ENCODE peak calls at places on chromosomes 3 and 15, in six cellular contexts. One of them, this sample, is unnamed.

GRCh38 chr3:115420086-115420485 is 203.2 kb upstream of the GAP43 start:
- DNase-seq in IMR-90: no peak
- DNase-seq in H1: no peak
- DNase-seq in H9: no peak
- DNase-seq in trophoblast cell: no peak
- DNase-seq in mesenchymal stem cell: no peak
- DNase-seq in this sample: no peak

GRCh38 chr3:187669675-187670504 is at the start of gene SST:
- DNase-seq in IMR-90: peak
- DNase-seq in H1: no peak
- DNase-seq in H9: peak
- DNase-seq in trophoblast cell: peak
- DNase-seq in mesenchymal stem cell: peak
- DNase-seq in this sample: peak

GRCh38 chr3:185215873-185216586 is 37.8 kb downstream of the EHHADH start:
- DNase-seq in IMR-90: peak
- DNase-seq in H1: no peak
- DNase-seq in H9: no peak
- DNase-seq in trophoblast cell: no peak
- DNase-seq in mesenchymal stem cell: peak
- DNase-seq in this sample: no peak

GRCh38 chr3:100637197-100637631 is 27.8 kb downstream of the ADGRG7 start:
- DNase-seq in IMR-90: peak
- DNase-seq in H1: no peak
- DNase-seq in H9: no peak
- DNase-seq in trophoblast cell: no peak
- DNase-seq in mesenchymal stem cell: peak
- DNase-seq in this sample: no peak

GRCh38 chr15:65105038-65105437 is 10.0 kb downstream of the UBAP1L start:
- DNase-seq in IMR-90: no peak
- DNase-seq in H1: no peak
- DNase-seq in H9: no peak
- DNase-seq in trophoblast cell: no peak
- DNase-seq in mesenchymal stem cell: no peak
- DNase-seq in this sample: no peak

GRCh38 chr15:58438956-58439355 is 7.2 kb downstream of the LIPC start:
- DNase-seq in IMR-90: peak
- DNase-seq in H1: no peak
- DNase-seq in H9: peak
- DNase-seq in trophoblast cell: peak
- DNase-seq in mesenchymal stem cell: peak
- DNase-seq in this sample: peak

GRCh38 chr3:104825116-104825515 is 541.6 kb upstream of the ALCAM start:
- DNase-seq in IMR-90: peak
- DNase-seq in H1: peak
- DNase-seq in H9: peak
- DNase-seq in trophoblast cell: no peak
- DNase-seq in mesenchymal stem cell: no peak
- DNase-seq in this sample: peak

GRCh38 chr3:102233881-102234280 is 200.9 kb upstream of the ZPLD1 start:
- DNase-seq in IMR-90: no peak
- DNase-seq in H1: no peak
- DNase-seq in H9: no peak
- DNase-seq in trophoblast cell: no peak
- DNase-seq in mesenchymal stem cell: no peak
- DNase-seq in this sample: no peak

GRCh38 chr3:157865449-157865862 is 240.8 kb downstream of the SHOX2 start:
- DNase-seq in IMR-90: no peak
- DNase-seq in H1: peak
- DNase-seq in H9: peak
- DNase-seq in trophoblast cell: peak
- DNase-seq in mesenchymal stem cell: no peak
- DNase-seq in this sample: peak

GRCh38 chr15:77185242-77185785 is 114.4 kb upstream of the TSPAN3 start:
- DNase-seq in IMR-90: no peak
- DNase-seq in H1: no peak
- DNase-seq in H9: no peak
- DNase-seq in trophoblast cell: no peak
- DNase-seq in mesenchymal stem cell: peak
- DNase-seq in this sample: no peak

GRCh38 chr3:78139166-78139565 is 1099.3 kb downstream of the ROBO2 start:
- DNase-seq in IMR-90: peak
- DNase-seq in H1: no peak
- DNase-seq in H9: no peak
- DNase-seq in trophoblast cell: no peak
- DNase-seq in mesenchymal stem cell: peak
- DNase-seq in this sample: no peak

GRCh38 chr3:146100180-146100579 is 60.8 kb downstream of the PLOD2 start:
- DNase-seq in IMR-90: no peak
- DNase-seq in H1: no peak
- DNase-seq in H9: no peak
- DNase-seq in trophoblast cell: no peak
- DNase-seq in mesenchymal stem cell: no peak
- DNase-seq in this sample: no peak

GRCh38 chr3:12869025-12869695 is 27.8 kb upstream of the RPL32 start:
- DNase-seq in IMR-90: no peak
- DNase-seq in H1: no peak
- DNase-seq in H9: peak
- DNase-seq in trophoblast cell: no peak
- DNase-seq in mesenchymal stem cell: peak
- DNase-seq in this sample: peak

GRCh38 chr3:68249265-68249664 is 594.9 kb upstream of the SUCLG2 start:
- DNase-seq in IMR-90: no peak
- DNase-seq in H1: no peak
- DNase-seq in H9: no peak
- DNase-seq in trophoblast cell: no peak
- DNase-seq in mesenchymal stem cell: no peak
- DNase-seq in this sample: no peak

GRCh38 chr3:28816017-28816416 is 464.9 kb upstream of the RBMS3 start:
- DNase-seq in IMR-90: no peak
- DNase-seq in H1: no peak
- DNase-seq in H9: no peak
- DNase-seq in trophoblast cell: no peak
- DNase-seq in mesenchymal stem cell: no peak
- DNase-seq in this sample: no peak

GRCh38 chr3:49534581-49535495 is 19.4 kb upstream of the BSN start:
- DNase-seq in IMR-90: no peak
- DNase-seq in H1: peak
- DNase-seq in H9: peak
- DNase-seq in trophoblast cell: no peak
- DNase-seq in mesenchymal stem cell: no peak
- DNase-seq in this sample: peak

GRCh38 chr3:123447749-123448502 is 964 bp downstream of the ADCY5 start:
- DNase-seq in IMR-90: no peak
- DNase-seq in H1: no peak
- DNase-seq in H9: peak
- DNase-seq in trophoblast cell: no peak
- DNase-seq in mesenchymal stem cell: no peak
- DNase-seq in this sample: peak

DNA sequence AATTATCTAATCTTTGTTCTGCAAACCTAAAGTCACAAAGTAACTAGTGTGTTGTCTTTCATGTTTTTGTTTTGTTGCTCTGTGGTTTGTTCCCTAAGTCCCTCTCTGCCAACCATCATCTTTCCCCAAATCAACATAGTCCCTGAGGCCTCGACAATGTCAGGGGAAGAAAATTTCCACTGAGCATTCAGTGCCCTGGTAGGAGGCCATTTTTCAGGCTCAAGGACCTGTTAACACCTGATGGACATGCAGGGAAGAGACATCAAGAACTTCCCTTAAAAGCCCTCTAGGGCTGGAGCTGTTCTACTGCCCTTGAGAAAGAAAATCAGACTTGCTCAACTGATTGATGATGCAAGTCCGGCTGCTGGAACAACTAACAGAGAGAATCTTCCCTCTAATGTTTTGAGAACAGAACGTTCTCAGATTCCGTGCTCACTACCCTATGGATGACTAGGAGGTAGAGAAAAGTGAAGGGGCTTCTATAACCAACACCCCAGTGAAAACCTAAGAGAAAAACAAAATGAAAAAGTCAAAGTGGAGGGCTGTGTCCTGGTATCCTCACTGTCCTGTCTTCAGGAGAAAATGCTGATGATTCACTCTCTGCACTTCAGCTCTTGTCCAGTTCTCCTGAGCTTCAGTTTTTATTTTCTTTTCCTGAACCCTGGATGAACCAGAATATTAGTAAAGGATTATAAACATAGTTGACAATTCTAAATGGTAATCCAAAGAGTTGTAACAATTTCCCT is 373.1 kb downstream of the FOXP1 start:
- DNase-seq in IMR-90: peak
- DNase-seq in H1: no peak
- DNase-seq in H9: no peak
- DNase-seq in trophoblast cell: peak
- DNase-seq in mesenchymal stem cell: peak
- DNase-seq in this sample: no peak
- H3K4me2 ChIP-seq in IMR-90: peak
- H3K4me2 ChIP-seq in H1: no peak
- H3K4me2 ChIP-seq in H9: no peak
- H3K4me2 ChIP-seq in trophoblast cell: no peak
- H3K4me2 ChIP-seq in mesenchymal stem cell: peak
- H3K4me2 ChIP-seq in this sample: no peak

GRCh38 chr3:46565607-46566039 is 479 bp downstream of the LRRC2 start:
- DNase-seq in IMR-90: peak
- DNase-seq in H1: no peak
- DNase-seq in H9: peak
- DNase-seq in trophoblast cell: no peak
- DNase-seq in mesenchymal stem cell: peak
- DNase-seq in this sample: no peak
- H3K4ac ChIP-seq in IMR-90: peak
- H3K4ac ChIP-seq in H1: peak
- H3K4ac ChIP-seq in H9: no peak
- H3K4ac ChIP-seq in trophoblast cell: no peak
- H3K4ac ChIP-seq in mesenchymal stem cell: no peak
- H3K4ac ChIP-seq in this sample: no peak

GRCh38 chr15:82845686-82846085 is 36.3 kb downstream of the WHAMM start:
- DNase-seq in IMR-90: no peak
- DNase-seq in H1: no peak
- DNase-seq in H9: no peak
- DNase-seq in trophoblast cell: no peak
- DNase-seq in mesenchymal stem cell: no peak
- DNase-seq in this sample: no peak

GRCh38 chr15:82847703-82848102 is 38.3 kb downstream of the WHAMM start:
- DNase-seq in IMR-90: peak
- DNase-seq in H1: no peak
- DNase-seq in H9: no peak
- DNase-seq in trophoblast cell: no peak
- DNase-seq in mesenchymal stem cell: peak
- DNase-seq in this sample: no peak

GRCh38 chr15:82848201-82848993 is 39.0 kb downstream of the WHAMM start:
- DNase-seq in IMR-90: no peak
- DNase-seq in H1: no peak
- DNase-seq in H9: no peak
- DNase-seq in trophoblast cell: no peak
- DNase-seq in mesenchymal stem cell: no peak
- DNase-seq in this sample: no peak

GRCh38 chr15:82846621-82847020 is 37.2 kb downstream of the WHAMM start:
- DNase-seq in IMR-90: no peak
- DNase-seq in H1: no peak
- DNase-seq in H9: no peak
- DNase-seq in trophoblast cell: no peak
- DNase-seq in mesenchymal stem cell: no peak
- DNase-seq in this sample: no peak

GRCh38 chr15:82843561-82843960 is 34.1 kb downstream of the WHAMM start:
- DNase-seq in IMR-90: no peak
- DNase-seq in H1: no peak
- DNase-seq in H9: no peak
- DNase-seq in trophoblast cell: no peak
- DNase-seq in mesenchymal stem cell: no peak
- DNase-seq in this sample: no peak
- H2AFZ ChIP-seq in IMR-90: no peak
- H2AFZ ChIP-seq in H1: no peak
- H2AFZ ChIP-seq in H9: no peak
- H2AFZ ChIP-seq in trophoblast cell: no peak
- H2AFZ ChIP-seq in mesenchymal stem cell: no peak
- H2AFZ ChIP-seq in this sample: no peak

DNA sequence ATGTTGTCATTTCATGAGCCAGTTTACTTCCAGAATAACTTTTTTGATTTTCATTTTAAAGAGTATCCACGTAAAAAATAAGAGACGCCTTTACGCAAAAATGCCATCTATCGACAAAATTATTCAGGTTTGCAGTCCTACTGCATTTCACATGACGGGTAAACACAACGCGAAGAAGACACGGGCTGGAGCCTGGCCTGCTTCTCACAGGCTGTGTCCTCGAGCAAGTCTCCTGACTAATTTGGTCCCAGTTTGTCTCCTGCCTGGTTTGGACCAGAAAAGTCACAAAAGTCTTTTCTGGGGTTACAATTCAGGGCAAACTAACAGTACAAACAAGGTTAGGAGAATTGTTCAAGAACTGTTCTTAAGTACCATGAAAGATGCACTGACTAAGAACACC is 51.7 kb downstream of the CHSY1 start:
- DNase-seq in IMR-90: no peak
- DNase-seq in H1: no peak
- DNase-seq in H9: no peak
- DNase-seq in trophoblast cell: no peak
- DNase-seq in mesenchymal stem cell: no peak
- DNase-seq in this sample: no peak
- H3K4me2 ChIP-seq in IMR-90: peak
- H3K4me2 ChIP-seq in H1: peak
- H3K4me2 ChIP-seq in H9: no peak
- H3K4me2 ChIP-seq in trophoblast cell: no peak
- H3K4me2 ChIP-seq in mesenchymal stem cell: no peak
- H3K4me2 ChIP-seq in this sample: no peak

This sample was measured in neuronal stem cell.